ENCODE peak calls at places on chromosome 5, in nine cellular contexts. R is A549, S is uterus, X is gastrocnemius medialis, T is adrenal gland, A is body of pancreas, N is sigmoid colon, I is esophagus squamous epithelium, U is GM12878. O is an unnamed sample.

GRCh38 chr5:53008751-53009150 is 19.6 kb downstream of the ITGA2 start:
- DNase-seq in X (no peak), N (no peak), U (no peak), A (no peak), R (peak; percentile 25), T (no peak), I (no peak), S (no peak), O (no peak)

GRCh38 chr5:76818844-76819831 is at the start of gene F2RL1:
- DNase-seq in I (no peak), N (no peak), R (peak; percentile 88), S (no peak), T (peak; percentile 64), A (peak; percentile 94), X (no peak), U (no peak), O (peak; percentile 70)

GRCh38 chr5:102715405-102715804 is 39.7 kb upstream of the PAM start:
- DNase-seq in U (no peak), A (no peak), I (no peak), N (no peak), R (no peak), T (peak; percentile 37), S (no peak), X (no peak), O (no peak)

GRCh38 chr5:32443145-32443540 is 1.4 kb downstream of the ZFR start:
- DNase-seq in S (no peak), N (no peak), I (no peak), T (no peak), X (no peak), R (no peak), U (peak; percentile 31), A (no peak), O (no peak)

GRCh38 chr5:171757853-171758535 is 27.6 kb upstream of the SMIM23 start:
- DNase-seq in T (no peak), U (no peak), X (no peak), I (no peak), N (no peak), R (peak; percentile 69), S (no peak), A (no peak), O (no peak)

GRCh38 chr5:163354685-163355084 is 82.7 kb upstream of the CCNG1 start:
- DNase-seq in N (no peak), X (no peak), A (no peak), R (no peak), I (no peak), U (peak; percentile 40), S (no peak), T (no peak), O (no peak)

GRCh38 chr5:74763504-74763903 is 3.4 kb downstream of the GFM2 start:
- DNase-seq in I (no peak), R (no peak), U (no peak), N (no peak), S (no peak), X (no peak), T (no peak), A (no peak), O (no peak)

GRCh38 chr5:106097308-106097707 is 1573.4 kb downstream of the EFNA5 start:
- DNase-seq in A (no peak), S (no peak), I (no peak), N (no peak), U (no peak), X (no peak), R (no peak), T (no peak), O (no peak)

GRCh38 chr5:80713640-80714039 is 58.9 kb upstream of the DHFR start:
- DNase-seq in S (no peak), A (no peak), U (no peak), X (no peak), R (no peak), I (no peak), T (no peak), N (no peak), O (no peak)

GRCh38 chr5:32507738-32508434 is 63.3 kb upstream of the ZFR start:
- DNase-seq in R (no peak), A (no peak), S (peak; percentile 64), X (no peak), U (no peak), I (no peak), N (peak; percentile 70), T (no peak), O (no peak)

GRCh38 chr5:163436515-163436914 is 880 bp upstream of the CCNG1 start:
- DNase-seq in T (no peak), S (no peak), X (no peak), U (no peak), I (no peak), N (no peak), A (no peak), R (no peak), O (no peak)

GRCh38 chr5:169164481-169164925 is 136.4 kb downstream of the SLIT3 start:
- DNase-seq in S (no peak), N (no peak), T (no peak), X (no peak), U (no peak), A (peak; percentile 37), I (no peak), R (peak; percentile 84), O (peak; percentile 43)

GRCh38 chr5:125348221-125348692 is 601.8 kb upstream of the ZNF608 start:
- DNase-seq in X (no peak), U (no peak), T (no peak), A (no peak), S (no peak), N (no peak), I (no peak), R (no peak), O (no peak)

GRCh38 chr5:118220491-118220890 is 767.9 kb downstream of the DTWD2 start:
- DNase-seq in I (no peak), R (no peak), X (no peak), N (no peak), U (no peak), S (no peak), A (no peak), T (no peak), O (no peak)

GRCh38 chr5:87829214-87829551 is 416.5 kb upstream of the CCNH start:
- DNase-seq in S (peak; percentile 70), N (peak; percentile 83), I (no peak), U (no peak), X (peak; percentile 27), R (no peak), A (peak; percentile 94), T (peak; percentile 78), O (peak; percentile 68)

GRCh38 chr5:62605638-62606037 is 27.0 kb downstream of the LRRC70 start:
- DNase-seq in X (no peak), A (no peak), S (no peak), T (no peak), I (no peak), N (no peak), U (no peak), R (no peak), O (no peak)

GRCh38 chr5:94505327-94506080 is 112.9 kb downstream of the KIAA0825 start:
- DNase-seq in T (no peak), N (no peak), I (no peak), S (no peak), A (no peak), U (no peak), R (no peak), X (no peak), O (no peak)
- H3K4me3 ChIP-seq in T (no peak overlapping the region), N (no peak overlapping the region), I (no peak overlapping the region), S (no peak overlapping the region), A (no peak overlapping the region), U (no peak overlapping the region), R (no peak overlapping the region), X (no peak overlapping the region), O (no peak overlapping the region)

GRCh38 chr5:29720954-29721353 is 1472.5 kb upstream of the CDH6 start:
- DNase-seq in R (no peak), N (no peak), X (no peak), S (no peak), T (no peak), U (no peak), I (no peak), A (no peak), O (no peak)
- TF ChIP-seq CTCF in R (no peak), N (no peak), X (no peak), S (no peak), T (no peak), U (no peak), I (no peak), A (no peak), O (no peak)

DNA sequence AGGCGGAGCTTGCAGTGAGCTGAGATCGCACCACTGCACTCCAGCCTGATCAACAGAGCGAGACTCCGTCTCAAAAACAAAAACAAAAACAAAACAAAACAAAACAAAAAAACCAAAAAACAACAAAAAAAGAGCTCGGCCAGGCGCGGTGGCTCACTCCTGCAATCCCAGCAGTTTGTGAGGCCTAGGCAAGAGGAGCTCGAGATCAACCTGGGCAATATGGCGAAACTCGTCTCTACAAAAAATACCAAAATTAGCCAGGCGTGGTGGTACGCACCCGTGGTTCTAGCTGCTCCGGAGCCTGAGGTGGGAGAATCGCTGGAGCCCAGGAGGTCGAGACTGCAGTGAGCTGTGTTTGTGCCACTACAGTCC is 20.2 kb downstream of the TRIM7 start:
- DNase-seq in U (no peak), N (no peak), R (no peak), A (no peak), I (no peak), X (no peak), T (no peak), S (no peak), O (no peak)
- TF ChIP-seq POLR2A in U (no peak), N (no peak), R (no peak), A (no peak), I (no peak), X (no peak), T (no peak), S (no peak), O (no peak)

GRCh38 chr5:39064450-39064849 is 9.7 kb downstream of the RICTOR start:
- DNase-seq in S (no peak), T (no peak), A (no peak), N (no peak), X (no peak), I (no peak), U (no peak), R (no peak), O (no peak)

GRCh38 chr5:39058984-39059565 is 15.1 kb downstream of the RICTOR start:
- DNase-seq in I (no peak), N (no peak), R (no peak), U (no peak), S (no peak), X (no peak), A (no peak), T (no peak), O (no peak)

GRCh38 chr5:39063037-39063436 is 11.2 kb downstream of the RICTOR start:
- DNase-seq in U (no peak), A (no peak), S (no peak), R (no peak), I (no peak), N (no peak), X (no peak), T (no peak), O (no peak)

GRCh38 chr5:39062104-39062503 is 12.1 kb downstream of the RICTOR start:
- DNase-seq in A (no peak), N (no peak), S (no peak), R (no peak), I (no peak), U (no peak), T (no peak), X (no peak), O (no peak)

DNA sequence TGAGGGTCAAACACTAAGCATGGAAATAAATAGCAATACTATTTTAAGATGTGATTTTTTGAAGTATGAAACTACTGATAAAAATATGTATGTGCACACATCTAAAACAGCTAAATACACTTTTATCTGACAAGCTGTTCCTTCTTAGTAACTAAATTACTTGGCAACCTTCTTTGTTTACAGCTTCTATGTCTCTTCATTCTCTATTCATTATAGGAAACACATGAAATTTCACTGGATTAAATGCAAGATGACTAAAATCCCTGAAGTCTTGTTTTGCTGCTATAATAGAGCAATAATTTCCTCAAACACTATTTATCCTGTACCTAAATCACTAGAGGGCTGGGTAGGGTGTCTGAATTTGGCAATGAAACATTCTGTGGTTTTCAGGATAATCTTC is 11.7 kb downstream of the RICTOR start:
- DNase-seq in U (no peak), A (no peak), R (no peak), N (no peak), T (no peak), I (no peak), S (no peak), X (no peak), O (no peak)
- H3K4me3 ChIP-seq in U (no peak overlapping the region), A (no peak overlapping the region), R (no peak overlapping the region), N (no peak overlapping the region), T (no peak overlapping the region), I (no peak overlapping the region), S (no peak overlapping the region), X (no peak overlapping the region), O (no peak overlapping the region)